ENCODE peak calls at places on chromosomes 2 and 18, in four cellular contexts. One of them, this sample, is unnamed.

GRCh38 chr18:60493066-60493465 is 120.5 kb upstream of the MC4R start:
- DNase-seq in H1: peak; percentile 53
- DNase-seq in IMR-90: no peak
- DNase-seq in H9: peak; percentile 52
- DNase-seq in this sample: peak; percentile 22

GRCh38 chr18:62925031-62925688 is 209.8 kb downstream of the PHLPP1 start:
- DNase-seq in H9: no peak
- DNase-seq in IMR-90: peak; percentile 29
- DNase-seq in H1: no peak
- DNase-seq in this sample: no peak

GRCh38 chr2:60708630-60709320 is 47.3 kb upstream of the PAPOLG start:
- DNase-seq in H1: no peak
- DNase-seq in IMR-90: no peak
- DNase-seq in H9: no peak
- DNase-seq in this sample: no peak

GRCh38 chr2:17853799-17854198 is 24.7 kb upstream of the KCNS3 start:
- DNase-seq in H1: no peak
- DNase-seq in H9: peak; percentile 44
- DNase-seq in IMR-90: no peak
- DNase-seq in this sample: no peak

GRCh38 chr2:237223208-237223861 is 137.6 kb downstream of the COPS8 start:
- DNase-seq in H9: no peak
- DNase-seq in IMR-90: peak; percentile 100
- DNase-seq in H1: no peak
- DNase-seq in this sample: no peak

GRCh38 chr2:47086054-47086471 is 69.0 kb downstream of the STPG4 start:
- DNase-seq in H1: no peak
- DNase-seq in H9: no peak
- DNase-seq in IMR-90: no peak
- DNase-seq in this sample: no peak

GRCh38 chr2:6986251-6986893 is 69.2 kb downstream of the RNF144A start:
- DNase-seq in IMR-90: no peak
- DNase-seq in H9: no peak
- DNase-seq in H1: no peak
- DNase-seq in this sample: peak; percentile 79

GRCh38 chr2:42775186-42775585 is 11.3 kb upstream of the OXER1 start:
- DNase-seq in H9: no peak
- DNase-seq in IMR-90: no peak
- DNase-seq in H1: no peak
- DNase-seq in this sample: no peak

GRCh38 chr2:197944416-197944815 is 140.0 kb downstream of the PLCL1 start:
- DNase-seq in IMR-90: no peak
- DNase-seq in H9: no peak
- DNase-seq in H1: no peak
- DNase-seq in this sample: no peak

GRCh38 chr2:69499966-69500365 is 62.7 kb upstream of the NFU1 start:
- DNase-seq in H1: no peak
- DNase-seq in H9: no peak
- DNase-seq in IMR-90: peak; percentile 21
- DNase-seq in this sample: no peak

GRCh38 chr2:186201371-186201770 is 284.7 kb upstream of the ZC3H15 start:
- DNase-seq in H9: no peak
- DNase-seq in IMR-90: no peak
- DNase-seq in H1: no peak
- DNase-seq in this sample: peak; percentile 59

GRCh38 chr2:182499706-182500470 is 73.1 kb upstream of the PDE1A start:
- DNase-seq in H1: no peak
- DNase-seq in H9: no peak
- DNase-seq in IMR-90: peak; percentile 33
- DNase-seq in this sample: no peak

GRCh38 chr2:19748073-19748375 is 153.8 kb downstream of the TTC32 start:
- DNase-seq in H1: peak; percentile 56
- DNase-seq in H9: peak; percentile 77
- DNase-seq in IMR-90: no peak
- DNase-seq in this sample: peak; percentile 60

GRCh38 chr18:79043288-79043687 is 25.9 kb upstream of the ATP9B start:
- DNase-seq in IMR-90: no peak
- DNase-seq in H1: no peak
- DNase-seq in H9: no peak
- DNase-seq in this sample: no peak

GRCh38 chr2:144163592-144163991 is 356.3 kb downstream of the ZEB2 start:
- DNase-seq in IMR-90: no peak
- DNase-seq in H9: no peak
- DNase-seq in H1: no peak
- DNase-seq in this sample: no peak

GRCh38 chr18:52670903-52671302 is 330.9 kb downstream of the DCC start:
- DNase-seq in IMR-90: peak; percentile 5
- DNase-seq in H9: no peak
- DNase-seq in H1: no peak
- DNase-seq in this sample: peak; percentile 26

GRCh38 chr18:55405655-55406373 is 182.2 kb downstream of the TCF4 start:
- DNase-seq in H9: no peak
- DNase-seq in IMR-90: peak; percentile 95
- DNase-seq in H1: no peak
- DNase-seq in this sample: peak; percentile 58

GRCh38 chr2:3233877-3234276 is 143.7 kb downstream of the EIPR1 start:
- DNase-seq in H9: no peak
- DNase-seq in H1: no peak
- DNase-seq in IMR-90: no peak
- DNase-seq in this sample: no peak

GRCh38 chr2:120605231-120605935 is 130.3 kb upstream of the GLI2 start:
- DNase-seq in H1: no peak
- DNase-seq in IMR-90: peak; percentile 31
- DNase-seq in H9: no peak
- DNase-seq in this sample: peak; percentile 19

GRCh38 chr2:4518596-4518995 is 815.2 kb downstream of the DCDC2C start:
- DNase-seq in H9: no peak
- DNase-seq in IMR-90: no peak
- DNase-seq in H1: no peak
- DNase-seq in this sample: no peak

GRCh38 chr2:8303322-8303832 is 378.5 kb upstream of the ID2 start:
- DNase-seq in H9: peak; percentile 22
- DNase-seq in H1: no peak
- DNase-seq in IMR-90: no peak
- DNase-seq in this sample: no peak

DNA sequence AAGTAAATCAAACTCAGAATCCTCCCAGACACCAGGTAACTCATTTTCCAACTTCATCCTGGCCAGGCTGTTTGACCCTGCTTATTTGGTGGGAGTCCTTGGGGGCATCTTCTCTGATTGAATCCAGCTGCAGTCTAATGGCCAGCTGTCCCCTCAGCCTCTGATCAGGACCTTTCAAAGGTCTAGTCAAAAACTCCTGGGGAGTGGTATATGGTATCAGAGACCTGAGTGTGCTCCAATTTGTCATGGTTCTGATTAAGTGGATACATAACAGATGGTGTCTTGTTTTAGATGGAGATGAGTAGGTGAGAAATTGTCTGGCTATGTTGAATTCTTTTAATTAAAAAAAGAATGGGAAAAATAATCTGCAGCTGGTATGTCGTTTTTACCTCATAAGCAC is 842.6 kb upstream of the ACVR2A start:
- DNase-seq in H9: no peak
- DNase-seq in IMR-90: no peak
- DNase-seq in H1: no peak
- DNase-seq in this sample: no peak
- H3K56ac ChIP-seq in H9: no peak overlapping the region
- H3K56ac ChIP-seq in IMR-90: no peak overlapping the region
- H3K56ac ChIP-seq in H1: no peak overlapping the region
- H3K56ac ChIP-seq in this sample: no peak overlapping the region

DNA sequence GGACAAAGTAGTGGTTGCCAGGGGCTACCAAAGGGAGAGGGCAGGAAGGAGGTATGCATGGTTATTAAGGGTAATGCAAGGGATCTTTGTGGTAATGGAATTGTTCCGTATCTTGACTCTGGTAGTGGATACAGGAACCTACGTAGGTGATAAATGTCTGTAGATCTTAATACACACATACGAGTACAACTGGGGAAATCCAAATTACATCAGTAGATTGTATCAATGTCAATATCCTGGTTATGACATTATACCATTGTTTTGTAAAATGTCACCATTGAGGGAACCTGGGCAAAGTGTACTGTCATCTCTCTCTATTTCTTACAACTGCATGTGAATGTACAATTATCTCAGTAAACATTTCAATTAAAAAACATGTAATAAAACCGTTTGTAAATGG is 56.2 kb downstream of the ALPK2 start:
- DNase-seq in H9: no peak
- DNase-seq in IMR-90: no peak
- DNase-seq in H1: no peak
- DNase-seq in this sample: no peak
- H3K27me3 ChIP-seq in H9: no peaks in the 10 kb centered on the region
- H3K27me3 ChIP-seq in IMR-90: no peaks in the 10 kb centered on the region
- H3K27me3 ChIP-seq in H1: no peaks in the 10 kb centered on the region
- H3K27me3 ChIP-seq in this sample: no peaks in the 10 kb centered on the region

DNA sequence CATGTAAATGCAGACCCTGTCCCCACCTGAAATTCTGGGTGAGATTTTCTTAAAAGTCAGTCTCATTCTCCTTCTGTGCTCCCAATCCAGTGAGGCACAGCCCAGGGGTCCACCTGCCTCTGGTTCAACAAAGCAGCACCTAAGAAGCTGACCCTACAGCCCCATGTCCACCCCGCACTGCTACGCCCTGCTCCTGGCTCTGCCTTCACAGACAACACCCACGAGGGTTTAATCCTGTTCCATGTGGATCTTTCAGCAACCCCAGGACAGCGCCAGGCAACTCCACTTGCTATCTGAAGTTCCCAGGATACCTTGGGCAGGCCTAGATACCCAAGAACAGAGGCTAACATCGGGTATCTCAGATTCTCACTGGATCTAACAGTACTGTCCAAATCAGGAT is 44.9 kb downstream of the HDLBP start:
- DNase-seq in H1: no peak
- DNase-seq in IMR-90: no peak
- DNase-seq in H9: peak; percentile 19
- DNase-seq in this sample: no peak
- H3K18ac ChIP-seq in H1: no peak overlapping the region
- H3K18ac ChIP-seq in IMR-90: no peak overlapping the region
- H3K18ac ChIP-seq in H9: no peak overlapping the region
- H3K18ac ChIP-seq in this sample: no peak overlapping the region

GRCh38 chr18:76468345-76469275 is 26.4 kb downstream of the ZNF516 start:
- DNase-seq in H9: no peak
- DNase-seq in H1: no peak
- DNase-seq in IMR-90: no peak
- DNase-seq in this sample: no peak
- H3K56ac ChIP-seq in H9: no peak overlapping the region
- H3K56ac ChIP-seq in H1: no peak overlapping the region
- H3K56ac ChIP-seq in IMR-90: no peak overlapping the region
- H3K56ac ChIP-seq in this sample: no peak overlapping the region

GRCh38 chr2:241031436-241032165 is 33.2 kb downstream of the SNED1 start:
- DNase-seq in H9: no peak
- DNase-seq in IMR-90: no peak
- DNase-seq in H1: no peak
- DNase-seq in this sample: no peak

GRCh38 chr2:241035142-241035817 is 36.9 kb downstream of the SNED1 start:
- DNase-seq in IMR-90: no peak
- DNase-seq in H1: peak; percentile 83
- DNase-seq in H9: peak; percentile 63
- DNase-seq in this sample: peak; percentile 19

GRCh38 chr2:241033994-241034393 is 35.6 kb downstream of the SNED1 start:
- DNase-seq in IMR-90: no peak
- DNase-seq in H9: peak; percentile 20
- DNase-seq in H1: no peak
- DNase-seq in this sample: no peak

GRCh38 chr2:241034490-241035141 is 36.2 kb downstream of the SNED1 start:
- DNase-seq in H9: no peak
- DNase-seq in H1: no peak
- DNase-seq in IMR-90: no peak
- DNase-seq in this sample: no peak

DNA sequence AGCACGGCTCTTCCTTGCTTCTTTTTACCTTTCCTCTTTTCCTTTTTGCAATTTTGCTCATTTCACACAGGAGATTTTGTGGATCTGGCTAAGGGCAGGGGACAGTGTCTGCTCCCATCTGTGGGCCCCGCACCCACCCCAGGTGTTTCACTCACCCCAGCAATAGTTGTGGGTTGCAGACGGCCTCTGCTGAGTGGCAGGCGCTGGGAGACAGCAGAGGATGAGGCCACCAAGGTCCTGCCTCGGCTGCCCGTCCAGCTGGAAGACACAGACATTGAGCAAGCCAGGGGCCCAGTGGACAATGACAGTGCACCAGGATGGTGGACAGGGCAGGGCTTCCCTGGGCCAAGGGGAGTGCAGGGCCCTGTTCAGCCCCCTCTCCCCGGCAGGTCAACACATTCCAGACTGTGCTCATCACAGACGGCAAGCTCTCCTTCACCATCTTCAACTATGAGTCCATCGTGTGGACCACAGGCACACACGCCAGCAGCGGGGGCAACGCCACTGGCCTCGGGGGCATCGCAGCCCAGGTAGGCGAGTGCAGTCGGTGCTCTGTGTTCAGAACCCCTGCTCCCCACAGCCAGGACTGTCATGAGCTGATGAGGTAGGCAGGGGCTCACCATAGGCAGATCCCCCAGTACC is 35.0 kb downstream of the SNED1 start:
- DNase-seq in H9: no peak
- DNase-seq in IMR-90: no peak
- DNase-seq in H1: no peak
- DNase-seq in this sample: no peak
- H3K27me3 ChIP-seq in H9: no peaks in the 10 kb centered on the region
- H3K27me3 ChIP-seq in IMR-90: no peaks in the 10 kb centered on the region
- H3K27me3 ChIP-seq in H1: peaks cover 29% of the 10 kb centered on the region
- H3K27me3 ChIP-seq in this sample: no peaks in the 10 kb centered on the region

This sample was measured in mesendoderm.